ENCODE peak calls at places on chromosomes 7 and 10, in five cellular contexts. P is GM13977, E is HCT116, D is mammary epithelial cell, U is body of pancreas. T is an unnamed sample.
A peak's percentile ranks its signal among the peaks of the same experiment; 100 is the strongest.

GRCh38 chr7:18754766-18755165 is 259.2 kb downstream of the HDAC9 start:
- DNase-seq in P (no peak), D (peak; percentile 46), U (no peak), E (no peak), T (peak; percentile 6)

GRCh38 chr10:91381562-91381923 is 28.6 kb upstream of the HECTD2 start:
- DNase-seq in P (no peak), D (no peak), U (no peak), E (no peak), T (no peak)

GRCh38 chr10:100996678-100997363 is 2.8 kb upstream of the LZTS2 start:
- DNase-seq in U (peak; percentile 39), P (peak; percentile 82), E (no peak), D (peak; percentile 34), T (peak; percentile 34)

GRCh38 chr10:19283285-19283684 is 234.7 kb downstream of the MALRD1 start:
- DNase-seq in P (no peak), D (no peak), U (no peak), E (no peak), T (no peak)

GRCh38 chr10:23702977-23703414 is 264.1 kb downstream of the OTUD1 start:
- DNase-seq in D (peak; percentile 47), E (peak; percentile 70), U (peak; percentile 82), P (peak; percentile 47), T (peak; percentile 81)

GRCh38 chr10:15571570-15571969 is 148.2 kb downstream of the ITGA8 start:
- DNase-seq in P (no peak), U (peak; percentile 17), D (no peak), E (no peak), T (peak; percentile 33)

GRCh38 chr10:33876547-33877400 is 542.3 kb upstream of the NRP1 start:
- DNase-seq in E (no peak), D (no peak), P (no peak), U (peak; percentile 10), T (peak; percentile 95)

GRCh38 chr10:77773631-77774426 is 136.2 kb upstream of the KCNMA1 start:
- DNase-seq in U (no peak), D (no peak), E (no peak), P (no peak), T (no peak)

GRCh38 chr7:139034855-139035587 is 821 bp downstream of the ZC3HAV1L start:
- DNase-seq in U (peak; percentile 9), D (peak; percentile 25), E (no peak), P (peak; percentile 73), T (peak; percentile 48)

GRCh38 chr10:43398939-43399871 is 9.8 kb downstream of the HNRNPF start:
- DNase-seq in D (no peak), E (no peak), P (no peak), U (peak; percentile 38), T (no peak)

GRCh38 chr10:111590703-111591102 is 513.9 kb downstream of the ADRA2A start:
- DNase-seq in P (no peak), E (no peak), U (no peak), D (no peak), T (no peak)

GRCh38 chr7:105156731-105157130 is 142.7 kb downstream of the KMT2E start:
- DNase-seq in U (no peak), E (no peak), D (peak; percentile 49), P (no peak), T (peak; percentile 76)

GRCh38 chr10:79322616-79323566 is 24.4 kb upstream of the PPIF start:
- DNase-seq in D (peak; percentile 82), U (peak; percentile 78), P (no peak), E (no peak), T (peak; percentile 73)

GRCh38 chr7:96708872-96709271 is 774 bp downstream of the SEM1 start:
- DNase-seq in P (no peak), D (no peak), U (no peak), E (no peak), T (peak; percentile 5)

GRCh38 chr7:69418865-69419670 is 179.2 kb upstream of the AUTS2 start:
- DNase-seq in E (no peak), U (no peak), P (no peak), D (no peak), T (no peak)

GRCh38 chr7:149827089-149827981 is 10.8 kb upstream of the ZNF862 start:
- DNase-seq in P (peak; percentile 31), U (no peak), E (no peak), D (no peak), T (no peak)

GRCh38 chr10:132906106-132906505 is 36.3 kb downstream of the CFAP46 start:
- DNase-seq in P (no peak), D (no peak), E (no peak), U (no peak), T (no peak)

GRCh38 chr7:99109108-99110051 is 34.5 kb downstream of the SMURF1 start:
- DNase-seq in U (no peak), D (no peak), E (no peak), P (no peak), T (no peak)

GRCh38 chr10:124125305-124126116 is 32.1 kb upstream of the CHST15 start:
- DNase-seq in E (peak; percentile 29), U (no peak), P (no peak), D (peak; percentile 57), T (peak; percentile 25)

GRCh38 chr10:103276941-103277712 is at the start of gene INA:
- DNase-seq in U (peak; percentile 15), P (peak; percentile 75), E (no peak), D (peak; percentile 54), T (no peak)

GRCh38 chr10:44993922-44994751 is 6.6 kb upstream of the ZNF22 start:
- DNase-seq in P (no peak), E (no peak), D (no peak), U (no peak), T (no peak)

GRCh38 chr7:31432831-31433340 is 81.0 kb upstream of the ITPRID1 start:
- DNase-seq in D (peak; percentile 46), U (no peak), E (no peak), P (no peak), T (no peak)

DNA sequence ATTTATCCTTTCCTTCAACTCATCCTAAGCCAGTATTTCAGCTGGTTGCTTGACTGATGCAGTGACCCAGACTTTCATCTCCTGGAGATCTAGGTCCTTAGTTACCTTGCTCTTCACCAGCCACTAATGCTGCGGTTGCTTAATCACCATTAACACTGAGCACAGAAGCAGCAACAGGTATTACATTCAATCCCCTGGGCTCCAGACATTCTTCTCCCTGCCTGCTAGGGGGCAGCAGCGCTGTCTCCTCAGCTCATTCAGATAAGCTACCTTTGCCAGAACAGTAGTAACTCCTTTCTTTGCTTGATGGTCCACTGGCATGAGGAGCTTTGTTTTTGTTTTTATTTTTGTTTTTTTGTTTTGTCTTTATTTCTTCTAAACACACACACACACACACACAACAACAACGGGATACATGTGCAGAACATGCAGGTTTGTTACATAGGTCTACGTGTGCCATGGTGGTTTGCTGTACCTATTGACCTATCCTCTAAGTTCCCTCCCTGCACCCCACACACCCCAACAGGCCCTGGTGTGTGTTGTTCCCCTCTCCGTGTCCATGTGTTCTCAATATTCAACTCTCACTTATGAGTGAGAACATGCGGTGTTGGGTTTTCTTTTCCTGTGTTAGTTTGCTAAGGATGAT is 1043.2 kb upstream of the C7orf33 start:
- DNase-seq in P (peak; percentile 10), U (peak; percentile 46), E (no peak), D (peak; percentile 48), T (peak; percentile 49)
- TF ChIP-seq CTCF in P (peak; percentile 69), U (peak; percentile 63), E (no peak), D (peak; percentile 72), T (peak; percentile 25)

DNA sequence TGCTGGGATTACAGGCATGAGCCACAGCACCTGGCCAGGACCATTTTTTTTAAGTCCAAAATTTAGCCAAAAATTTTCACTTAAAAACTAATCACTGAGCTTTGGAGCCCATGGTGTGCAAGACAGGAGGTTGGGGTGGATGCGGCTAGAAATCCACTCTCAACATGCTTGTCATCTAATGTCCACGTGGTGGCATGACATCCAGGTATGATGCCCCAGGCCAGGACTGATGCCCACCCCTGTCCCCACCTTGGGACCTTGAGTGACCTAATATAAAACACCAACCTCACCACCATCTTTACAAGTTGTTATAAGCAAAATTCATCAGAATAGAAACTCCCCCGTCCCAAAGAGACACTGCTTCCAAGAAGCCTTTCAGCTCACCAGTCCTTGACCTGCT is 20.4 kb upstream of the IMPDH1 start:
- DNase-seq in P (no peak), U (no peak), E (no peak), D (no peak), T (no peak)
- TF ChIP-seq CTCF in P (no peak), U (peak; percentile 14), E (peak; percentile 2), D (peak; percentile 1), T (no peak)

DNA sequence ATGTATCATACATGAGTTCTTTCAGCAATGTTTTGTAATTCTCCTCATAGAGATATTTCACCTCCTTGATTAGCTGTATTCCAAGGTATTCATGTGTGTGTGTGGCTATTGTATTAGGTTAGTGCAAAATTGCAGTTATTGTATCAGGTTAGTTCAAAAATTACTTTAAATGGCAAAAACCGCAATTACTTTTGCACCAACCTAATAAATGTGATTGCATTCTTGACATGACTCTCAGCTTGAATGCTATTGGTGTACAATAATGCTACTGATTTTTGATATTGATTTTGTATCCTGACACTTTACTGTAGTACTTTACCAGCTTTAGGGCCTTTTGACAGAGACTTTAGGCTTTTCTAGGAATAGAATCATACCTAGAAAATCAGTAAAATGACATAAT is 297.4 kb downstream of the ZWINT start:
- DNase-seq in U (no peak), P (no peak), D (no peak), E (no peak), T (no peak)
- TF ChIP-seq CTCF in U (no peak), P (no peak), D (no peak), E (no peak), T (no peak)

DNA sequence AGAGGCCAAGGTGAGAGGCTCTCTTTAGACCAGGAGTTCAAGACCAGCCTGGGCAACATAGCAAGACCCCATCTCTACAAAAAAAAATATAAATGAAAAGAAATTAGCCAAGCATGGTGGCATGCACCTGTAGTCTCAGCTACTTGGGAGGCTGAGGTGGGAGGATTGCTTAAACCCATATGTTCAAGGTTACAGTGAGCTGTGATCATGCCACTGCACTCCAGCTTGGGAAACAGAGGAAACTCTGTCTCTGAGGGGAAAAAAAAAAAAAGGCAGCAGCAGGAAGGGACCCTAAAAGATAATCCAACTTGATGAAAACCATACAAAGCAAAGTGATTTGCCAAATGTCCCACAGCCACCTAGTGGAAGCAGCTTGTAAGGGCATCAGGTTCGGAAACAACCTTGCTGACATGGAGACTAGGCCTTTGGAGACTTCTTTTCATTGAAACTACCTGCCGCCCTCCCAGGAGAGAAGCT is 15.6 kb upstream of the PBLD start:
- DNase-seq in P (peak; percentile 41), D (peak; percentile 27), U (peak; percentile 41), E (peak; percentile 28), T (peak; percentile 60)
- TF ChIP-seq CTCF in P (peak; percentile 66), D (peak; percentile 76), U (peak; percentile 54), E (peak; percentile 28), T (peak; percentile 58)

DNA sequence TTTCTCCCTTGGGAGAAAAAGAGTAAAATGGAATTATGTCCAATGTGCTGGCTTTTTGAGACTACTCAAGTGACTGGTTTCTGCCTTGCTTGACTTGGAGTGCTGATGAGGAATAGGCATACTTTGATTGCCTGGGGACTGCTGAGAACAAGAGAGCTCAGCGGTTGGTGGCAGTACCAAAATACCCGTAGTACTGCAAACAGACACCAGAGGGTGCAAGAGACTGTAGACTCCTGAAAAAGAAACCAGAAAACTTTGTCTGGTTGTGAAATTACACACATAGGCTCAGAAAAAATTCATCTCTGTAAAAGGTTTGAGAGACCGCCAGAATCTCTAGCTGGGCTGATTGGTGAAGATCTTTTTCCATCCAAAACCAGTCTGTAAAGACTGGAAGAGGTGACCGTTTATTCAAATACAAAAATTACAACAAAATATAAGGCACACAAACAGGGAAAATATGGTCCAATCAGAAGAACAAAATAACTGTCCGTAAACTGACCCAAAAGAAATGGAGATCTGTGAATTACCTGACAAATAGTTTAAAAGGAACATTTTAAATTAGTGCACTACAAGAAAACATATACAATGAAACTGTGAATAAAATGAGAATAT is 18.5 kb downstream of the BICC1 start:
- DNase-seq in D (peak; percentile 68), E (peak; percentile 57), P (peak; percentile 29), U (peak; percentile 73), T (peak; percentile 81)
- TF ChIP-seq CTCF in D (peak; percentile 82), E (peak; percentile 54), P (peak; percentile 58), U (peak; percentile 69), T (peak; percentile 84)

T was measured in MCF 10A.